ENCODE peak calls at places on chromosome X, in seven cellular contexts. K is Caco-2, X is kidney epithelial cell, E is fibroblast of lung, B is esophagus muscularis mucosa, F is dorsolateral prefrontal cortex, I is WERI-Rb-1. G is an unnamed sample.

GRCh38 chrX:31590581-31591113 is 518.8 kb upstream of the FTHL17 start:
- DNase-seq in B (no peak), E (peak), X (no peak), I (no peak), F (no peak), K (no peak), G (no peak)

GRCh38 chrX:134721766-134722532 is 63.7 kb upstream of the PLAC1 start:
- DNase-seq in K (no peak), F (no peak), I (no peak), X (no peak), B (no peak), E (no peak), G (no peak)

GRCh38 chrX:68945081-68945602 is 116.3 kb downstream of the EFNB1 start:
- DNase-seq in K (no peak), X (no peak), E (no peak), F (no peak), B (peak), I (no peak), G (no peak)

GRCh38 chrX:49915352-49916222 is 6.8 kb upstream of the CLCN5 start:
- DNase-seq in B (no peak), I (peak), E (peak), F (no peak), X (peak), K (peak), G (no peak)

GRCh38 chrX:56066016-56066415 is 166.1 kb upstream of the KLF8 start:
- DNase-seq in I (no peak), B (no peak), K (no peak), F (no peak), X (no peak), E (no peak), G (no peak)

GRCh38 chrX:63513825-63514574 is 162.9 kb upstream of the SPIN4 start:
- DNase-seq in B (no peak), F (no peak), K (no peak), I (no peak), X (no peak), E (peak), G (no peak)

GRCh38 chrX:23785564-23785963 is 2.6 kb downstream of the SAT1 start:
- DNase-seq in B (no peak), X (no peak), I (no peak), K (no peak), E (no peak), F (no peak), G (no peak)

GRCh38 chrX:92260102-92260501 is 480.9 kb downstream of the PCDH11X start:
- DNase-seq in B (no peak), I (no peak), K (no peak), F (no peak), X (no peak), E (no peak), G (no peak)

GRCh38 chrX:103565197-103565596 is 20.1 kb upstream of the TCEAL4 start:
- DNase-seq in E (no peak), F (no peak), K (no peak), X (no peak), B (no peak), I (no peak), G (no peak)

GRCh38 chrX:19799319-19800182 is 87.8 kb downstream of the SH3KBP1 start:
- DNase-seq in F (no peak), I (no peak), X (no peak), B (no peak), K (no peak), E (peak), G (no peak)

GRCh38 chrX:39149761-39150160 is 348.5 kb downstream of the MID1IP1 start:
- DNase-seq in F (peak), E (peak), X (no peak), I (peak), B (no peak), K (peak), G (no peak)

GRCh38 chrX:39821011-39821708 is 276.6 kb downstream of the BCOR start:
- DNase-seq in B (no peak), E (peak), X (no peak), K (peak), F (no peak), I (peak), G (no peak)

GRCh38 chrX:1222511-1223252 is 10.2 kb upstream of the CRLF2 start:
- DNase-seq in B (no peak), K (no peak), I (no peak), X (no peak), F (no peak), E (peak), G (no peak)

GRCh38 chrX:154013001-154013421 is 6.7 kb downstream of the IRAK1 start:
- DNase-seq in X (no peak), I (no peak), E (no peak), F (no peak), B (no peak), K (no peak), G (no peak)

GRCh38 chrX:24990585-24990984 is 25.2 kb downstream of the ARX start:
- DNase-seq in E (no peak), B (no peak), I (no peak), X (no peak), K (no peak), F (no peak), G (no peak)

GRCh38 chrX:47093860-47094259 is 15.6 kb downstream of the RGN start:
- DNase-seq in F (no peak), B (no peak), I (no peak), X (no peak), K (no peak), E (no peak), G (no peak)

GRCh38 chrX:39519213-39519544 is 578.6 kb downstream of the BCOR start:
- DNase-seq in F (no peak), E (peak), B (no peak), K (no peak), X (no peak), I (no peak), G (no peak)

GRCh38 chrX:16695079-16695676 is 17.3 kb downstream of the CTPS2 start:
- DNase-seq in F (peak), I (peak), B (no peak), X (no peak), K (peak), E (peak), G (no peak)

GRCh38 chrX:16711219-16712115 is 1.0 kb downstream of the CTPS2 start:
- DNase-seq in X (no peak), I (peak), K (no peak), B (no peak), F (no peak), E (no peak), G (no peak)

GRCh38 chrX:105658136-105658535 is 164.2 kb upstream of the NRK start:
- DNase-seq in X (no peak), K (no peak), F (no peak), I (no peak), E (peak), B (no peak), G (no peak)

DNA sequence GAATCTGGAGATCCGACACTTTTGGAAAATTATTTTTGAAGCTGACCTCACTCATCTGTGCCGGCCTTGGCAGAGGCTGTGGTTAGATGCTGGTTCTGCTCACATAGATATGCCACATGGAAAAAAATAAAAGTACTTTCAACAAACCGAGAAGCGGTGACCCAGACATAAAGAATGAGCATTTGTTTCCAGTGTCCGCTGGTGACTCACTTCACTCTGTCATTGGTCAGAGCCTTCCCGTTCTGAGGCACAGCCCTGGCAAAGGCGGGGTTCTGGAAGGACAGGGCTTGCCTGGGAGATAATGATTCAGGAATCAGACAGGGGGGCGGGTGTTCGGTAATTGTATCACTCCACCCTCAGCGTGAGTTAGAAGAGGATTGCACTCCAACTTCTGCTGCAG is 172.4 kb upstream of the MXRA5 start:
- DNase-seq in B (no peak), E (peak), K (no peak), F (no peak), X (no peak), I (no peak), G (no peak)
- H3K4me3 ChIP-seq in B (no peak), E (no peak), K (no peak), F (no peak), X (no peak), I (no peak), G (no peak)

GRCh38 chrX:120402363-120402762 is 40.5 kb downstream of the ATP1B4 start:
- DNase-seq in I (no peak), X (no peak), F (no peak), K (no peak), B (no peak), E (no peak), G (no peak)

GRCh38 chrX:120406638-120407037 is 44.7 kb downstream of the ATP1B4 start:
- DNase-seq in B (no peak), F (no peak), X (no peak), K (no peak), E (no peak), I (no peak), G (no peak)

DNA sequence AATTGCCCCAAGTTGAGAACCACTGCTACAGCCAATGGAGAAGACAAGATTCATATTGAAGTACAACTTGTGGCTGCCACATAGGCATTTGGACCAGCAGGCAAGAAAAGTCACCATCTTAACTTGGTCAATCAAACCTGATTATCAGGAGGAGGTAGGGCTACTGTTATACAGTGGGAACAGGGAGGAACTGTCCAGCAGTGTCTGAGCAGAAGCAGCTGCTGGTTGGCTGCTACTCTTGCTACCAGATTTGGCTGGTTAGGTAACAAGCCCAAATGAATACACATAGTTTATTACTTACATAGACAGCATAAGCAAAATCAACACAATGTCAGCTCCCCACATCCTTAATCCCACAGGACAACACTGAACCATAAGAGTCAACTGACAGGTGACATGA is 39.4 kb downstream of the ATP1B4 start:
- DNase-seq in E (no peak), I (no peak), K (no peak), F (no peak), X (no peak), B (no peak), G (no peak)
- H3K4me3 ChIP-seq in E (no peak), I (no peak), K (no peak), F (no peak), X (no peak), B (no peak), G (no peak)

DNA sequence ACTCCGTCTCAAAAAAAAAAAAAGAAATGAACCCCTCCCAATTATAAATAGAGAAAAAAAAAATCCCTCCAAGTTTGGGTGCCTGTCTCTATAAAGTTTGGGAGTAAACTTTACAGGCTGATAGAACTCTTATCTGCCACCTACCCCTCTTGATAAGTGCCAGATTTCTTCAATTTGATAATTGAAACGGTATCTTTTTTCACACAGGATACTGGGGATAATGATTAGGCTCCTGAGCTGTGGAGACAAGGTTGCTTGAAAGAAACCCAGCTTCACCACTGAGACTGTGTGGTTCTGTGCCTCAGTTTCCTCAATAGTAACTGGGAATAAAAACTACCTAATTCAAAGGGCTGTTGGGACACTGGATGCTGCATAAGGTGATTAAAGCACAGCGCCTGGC is 606 bp downstream of the EFHC2 start:
- DNase-seq in B (no peak), I (no peak), X (no peak), F (no peak), K (no peak), E (no peak), G (no peak)
- H3K4me3 ChIP-seq in B (peak), I (no peak), X (peak), F (peak), K (no peak), E (no peak), G (peak)

DNA sequence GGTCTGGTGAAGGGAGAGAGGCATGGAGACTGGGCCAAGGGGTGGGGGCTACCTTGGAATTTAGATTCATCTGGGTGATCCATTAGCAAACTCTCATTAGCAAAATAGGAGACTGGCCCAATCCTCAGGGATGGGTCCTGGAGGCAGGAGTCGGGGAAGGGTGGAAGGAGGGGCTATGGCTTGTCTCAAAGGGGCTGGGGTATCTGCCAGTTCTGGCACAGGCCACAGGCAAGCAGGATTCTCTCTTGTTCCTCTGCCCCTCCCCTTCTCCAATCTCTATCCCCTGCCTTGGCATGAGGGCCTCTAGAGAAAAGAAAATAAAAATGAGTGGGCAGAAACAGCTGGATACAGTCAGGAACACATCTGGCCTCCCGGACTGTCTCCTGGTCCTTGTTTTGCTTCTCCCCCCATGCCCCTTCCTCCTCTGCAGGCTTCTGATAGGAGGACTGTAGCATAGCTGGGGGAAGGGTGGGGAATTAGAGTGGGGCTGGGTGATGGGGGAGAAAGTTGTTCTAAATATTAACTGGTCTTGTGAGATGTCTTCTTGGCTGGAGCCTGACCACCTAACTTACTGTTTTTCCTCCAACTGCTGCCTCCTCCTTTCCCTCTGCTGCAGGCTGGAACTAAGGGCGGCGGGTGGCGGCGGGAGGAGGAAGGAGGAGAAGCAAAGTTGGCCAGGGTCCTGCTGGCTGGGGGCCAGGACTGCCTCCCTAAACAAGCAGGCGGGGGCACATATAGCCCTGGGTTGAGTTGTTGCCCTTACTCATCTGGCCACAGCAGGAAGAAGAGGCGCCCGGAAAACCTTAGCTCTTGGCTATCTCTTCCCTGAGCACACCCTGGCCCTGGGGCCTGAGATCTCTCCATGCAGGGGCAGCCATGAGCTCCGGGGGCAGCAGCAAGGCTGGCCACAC is 53.3 kb upstream of the LAS1L start:
- DNase-seq in B (peak), F (peak), E (peak), K (no peak), I (no peak), X (no peak), G (no peak)
- H3K4me3 ChIP-seq in B (no peak), F (no peak), E (no peak), K (no peak), I (no peak), X (no peak), G (peak)

DNA sequence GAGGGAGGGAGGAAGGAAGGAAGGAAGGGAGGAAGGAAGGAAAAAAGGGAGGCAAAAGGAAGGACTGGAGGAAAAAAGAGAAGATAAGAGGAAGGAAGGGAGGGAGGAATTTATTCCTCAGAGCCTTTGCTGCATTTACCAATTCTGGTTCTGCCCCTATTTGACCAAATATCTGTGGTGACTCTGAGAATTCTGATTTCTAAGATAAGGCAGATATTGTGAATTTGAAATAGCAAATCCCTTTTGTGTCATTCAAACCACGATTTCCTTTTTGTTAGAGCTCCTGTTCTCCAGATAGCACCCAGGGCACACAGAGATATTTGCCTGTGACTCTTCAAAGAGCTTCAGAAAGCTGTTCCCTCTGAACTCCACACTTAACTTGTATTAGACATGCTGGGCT is 272.3 kb downstream of the DHRSX start:
- DNase-seq in E (peak), B (no peak), X (no peak), F (no peak), K (no peak), I (no peak), G (no peak)
- H3K4me3 ChIP-seq in E (no peak), B (no peak), X (no peak), F (no peak), K (no peak), I (no peak), G (no peak)

DNA sequence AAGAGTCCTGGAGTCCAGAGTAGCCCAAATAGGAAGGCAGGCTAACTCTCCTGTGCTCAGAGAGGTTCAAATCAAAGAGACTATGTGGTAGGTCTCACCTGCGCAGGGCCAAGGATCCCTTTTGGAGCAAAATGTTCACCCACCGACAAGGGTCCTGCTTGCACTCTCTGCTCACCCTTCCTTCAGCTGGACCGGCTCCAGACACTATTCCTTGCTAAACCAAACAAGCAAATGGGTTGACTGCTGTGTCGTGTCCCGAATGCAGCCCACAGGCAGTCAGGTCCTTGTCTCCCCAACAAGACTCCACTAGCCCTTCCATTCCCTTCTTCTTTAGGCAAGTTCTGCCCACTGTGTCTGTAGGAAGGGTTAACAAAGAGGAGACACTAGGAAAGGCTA is 760 bp downstream of the TRMT2B start:
- DNase-seq in I (no peak), E (no peak), F (no peak), B (no peak), X (no peak), K (no peak), G (no peak)
- H3K4me3 ChIP-seq in I (peak), E (peak), F (peak), B (peak), X (peak), K (peak), G (peak)

GRCh38 chrX:37817176-37817575 is 30.2 kb downstream of the DYNLT3 start:
- DNase-seq in K (no peak), E (no peak), X (no peak), F (no peak), I (no peak), B (no peak), G (no peak)
- H3K4me3 ChIP-seq in K (no peak), E (no peak), X (no peak), F (no peak), I (no peak), B (no peak), G (no peak)

GRCh38 chrX:13374364-13374763 is 54.5 kb upstream of the ATXN3L start:
- DNase-seq in K (no peak), B (no peak), I (no peak), X (no peak), E (no peak), F (no peak), G (no peak)
- H3K4me3 ChIP-seq in K (no peak), B (no peak), I (no peak), X (no peak), E (no peak), F (no peak), G (no peak)